ENCODE peak calls at places on chromosomes 7 and 10, in four cellular contexts. Q is Peyer's patch, K is uterus, T is stomach. H is an unnamed sample.
A peak's percentile ranks its signal among the peaks of the same experiment; 100 is the strongest.

GRCh38 chr10:122531935-122532334 is 28.6 kb upstream of the DMBT1 start:
- DNase-seq in Q (no peak), K (no peak), T (no peak), H (no peak)

GRCh38 chr7:79340212-79340611 is 113.3 kb downstream of the MAGI2 start:
- DNase-seq in K (no peak), T (no peak), Q (no peak), H (no peak)

GRCh38 chr10:33612551-33612950 is 278.1 kb upstream of the NRP1 start:
- DNase-seq in T (no peak), Q (no peak), K (no peak), H (no peak)

GRCh38 chr10:36670616-36671402 is 454.6 kb upstream of the ANKRD30A start:
- DNase-seq in K (no peak), Q (no peak), T (no peak), H (no peak)

GRCh38 chr10:103986360-103986759 is 19.4 kb downstream of the SLK start:
- DNase-seq in T (no peak), Q (no peak), K (no peak), H (no peak)

GRCh38 chr10:98361131-98361633 is 53.8 kb downstream of the PYROXD2 start:
- DNase-seq in K (peak; percentile 83), T (peak; percentile 39), Q (peak; percentile 29), H (peak; percentile 91)

GRCh38 chr10:124677871-124678565 is 66.2 kb downstream of the FAM53B start:
- DNase-seq in K (no peak), Q (no peak), T (no peak), H (no peak)

GRCh38 chr10:16195894-16196293 is 240.9 kb upstream of the PTER start:
- DNase-seq in T (no peak), Q (no peak), K (no peak), H (no peak)

GRCh38 chr10:124035928-124036558 is 57.4 kb downstream of the CHST15 start:
- DNase-seq in K (peak; percentile 36), Q (peak; percentile 92), T (peak; percentile 61), H (no peak)

GRCh38 chr7:114986805-114987204 is 64.9 kb downstream of the MDFIC start:
- DNase-seq in K (no peak), T (no peak), Q (no peak), H (no peak)

GRCh38 chr10:113369185-113369785 is 183.6 kb upstream of the HABP2 start:
- DNase-seq in T (no peak), K (no peak), Q (no peak), H (no peak)

GRCh38 chr7:84975586-84976185 is 211.2 kb downstream of the SEMA3D start:
- DNase-seq in T (no peak), Q (no peak), K (no peak), H (no peak)

GRCh38 chr10:77452952-77453564 is 184.6 kb downstream of the KCNMA1 start:
- DNase-seq in K (no peak), Q (no peak), T (no peak), H (no peak)

GRCh38 chr10:75399461-75400162 is 2.0 kb downstream of the ZNF503 start:
- DNase-seq in K (peak; percentile 88), T (peak; percentile 84), Q (no peak), H (peak; percentile 87)

GRCh38 chr10:129761166-129761565 is 202.9 kb downstream of the EBF3 start:
- DNase-seq in K (peak; percentile 3), T (peak; percentile 8), Q (no peak), H (no peak)

GRCh38 chr7:149772821-149773425 is 465 bp downstream of the ZNF467 start:
- DNase-seq in K (no peak), T (peak; percentile 44), Q (peak; percentile 24), H (no peak)

GRCh38 chr10:130884456-130884855 is 427.1 kb downstream of the TCERG1L start:
- DNase-seq in Q (no peak), K (no peak), T (no peak), H (no peak)

GRCh38 chr7:33883566-33883965 is 21.8 kb upstream of the BMPER start:
- DNase-seq in T (no peak), Q (no peak), K (no peak), H (no peak)

GRCh38 chr7:30921540-30921930 is 9.9 kb downstream of the AQP1 start:
- DNase-seq in T (no peak), Q (no peak), K (no peak), H (no peak)

GRCh38 chr7:136234040-136234439 is 256.9 kb upstream of the MTPN start:
- DNase-seq in T (no peak), Q (no peak), K (no peak), H (no peak)

GRCh38 chr7:114944742-114945625 is 23.1 kb downstream of the MDFIC start:
- DNase-seq in K (peak; percentile 88), T (peak; percentile 31), Q (no peak), H (no peak)

GRCh38 chr10:18144928-18145327 is 4.7 kb downstream of the CACNB2 start:
- DNase-seq in T (no peak), K (peak; percentile 67), Q (no peak), H (no peak)

GRCh38 chr10:26334932-26335573 is 103.1 kb upstream of the APBB1IP start:
- DNase-seq in T (peak; percentile 61), K (peak; percentile 25), Q (peak; percentile 36), H (peak; percentile 30)

GRCh38 chr7:131959106-131959812 is 402.8 kb upstream of the PODXL start:
- DNase-seq in T (no peak), Q (no peak), K (no peak), H (no peak)

GRCh38 chr10:31760674-31761081 is 168.0 kb downstream of the ARHGAP12 start:
- DNase-seq in Q (no peak), K (no peak), T (no peak), H (no peak)

GRCh38 chr7:116525913-116526857 is 1.3 kb downstream of the CAV1 start:
- DNase-seq in Q (peak; percentile 61), K (peak; percentile 79), T (peak; percentile 70), H (peak; percentile 58)
- TF ChIP-seq POLR2A in Q (no peak), K (peak; percentile 76), T (no peak), H (peak; percentile 36)

DNA sequence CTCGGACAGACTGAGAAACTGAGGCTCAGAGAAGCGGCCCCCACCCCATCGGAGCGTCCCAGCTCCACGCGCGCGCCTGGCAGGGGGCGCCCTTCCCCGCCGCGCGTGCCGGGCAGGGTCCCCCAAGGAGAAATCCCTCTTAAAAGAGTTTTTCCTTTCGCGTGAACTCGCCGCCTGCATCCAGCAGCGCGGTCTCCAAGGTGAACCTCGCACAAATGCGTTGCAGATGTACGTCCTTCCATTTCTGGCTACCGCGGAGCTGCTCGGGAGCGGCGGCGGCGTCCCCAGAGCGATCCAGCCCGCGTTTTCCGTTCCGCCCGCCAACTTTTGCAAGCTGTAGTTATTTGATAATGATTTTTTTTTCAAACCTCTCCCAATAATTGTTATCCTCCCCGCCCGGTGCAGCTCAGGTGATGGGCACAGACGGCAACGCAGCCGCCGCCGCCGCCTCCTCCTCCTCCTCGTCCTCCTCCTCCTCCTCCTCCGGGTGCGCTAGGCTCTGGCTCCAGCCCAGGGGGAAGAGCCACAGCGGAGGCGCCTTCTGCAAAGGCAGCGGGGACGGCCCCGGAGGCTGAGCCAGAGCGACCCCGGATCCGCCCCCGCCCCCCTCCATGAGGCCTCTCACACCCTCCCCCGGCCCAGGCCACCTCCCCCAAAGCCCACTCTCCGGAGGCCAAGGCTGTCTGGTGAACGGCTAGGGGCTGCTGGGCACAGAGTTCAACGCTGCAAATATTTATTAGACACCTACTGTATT is 74.0 kb upstream of the CUX1 start:
- DNase-seq in K (peak; percentile 36), Q (peak; percentile 53), T (peak; percentile 63), H (peak; percentile 56)
- TF ChIP-seq POLR2A in K (no peak), Q (no peak), T (no peak), H (no peak)

DNA sequence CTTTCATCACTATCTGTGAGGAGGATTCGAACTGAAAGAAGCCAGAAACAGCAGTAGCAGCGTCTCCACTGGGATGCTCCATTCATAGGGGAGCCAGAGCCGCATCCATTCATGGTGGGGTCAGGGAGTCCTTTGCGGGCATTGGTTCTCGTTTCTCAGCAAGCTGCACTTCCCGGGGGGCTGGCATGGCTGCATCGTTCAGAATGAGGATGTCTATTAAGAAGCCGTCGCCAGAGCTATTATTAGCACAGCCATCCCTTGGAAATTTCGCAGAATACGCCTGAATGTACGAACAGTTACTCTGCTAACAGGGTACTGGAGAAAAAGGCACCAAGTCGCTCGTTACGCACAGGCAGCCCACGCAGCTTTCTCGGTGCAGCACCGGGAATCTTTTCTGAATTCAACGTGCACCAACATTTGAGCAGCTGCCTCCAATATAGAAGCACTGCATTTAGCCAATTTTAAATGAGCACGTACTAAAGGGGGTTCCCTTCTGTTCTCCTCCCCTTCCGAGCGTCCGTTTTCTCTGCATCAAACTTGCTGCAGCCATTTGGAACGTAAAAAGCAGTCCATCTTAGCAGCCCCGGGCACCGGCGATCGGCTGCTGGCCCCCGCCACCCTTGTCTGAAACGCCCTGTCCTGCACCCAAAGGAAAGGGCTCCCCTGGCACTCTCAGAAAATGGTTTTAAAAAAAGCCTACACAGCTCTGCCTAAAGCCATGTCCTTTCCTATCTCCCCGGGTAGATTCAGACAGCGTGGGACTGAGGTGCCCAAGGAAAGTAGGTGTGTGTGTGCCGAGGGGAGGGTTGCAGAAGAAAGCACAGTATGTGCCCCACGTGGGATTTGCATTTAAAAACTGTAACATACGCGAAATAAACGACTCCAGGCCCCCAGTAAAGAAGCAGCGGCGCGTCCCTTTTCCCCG is 304.1 kb downstream of the PRPF18 start:
- DNase-seq in K (no peak), T (no peak), Q (no peak), H (peak; percentile 39)
- TF ChIP-seq POLR2A in K (no peak), T (no peak), Q (no peak), H (no peak)

GRCh38 chr10:43605850-43606322 is 352 bp upstream of the ZNF485 start:
- DNase-seq in T (no peak), Q (no peak), K (no peak), H (no peak)

GRCh38 chr10:43607199-43607573 is 948 bp downstream of the ZNF485 start:
- DNase-seq in Q (no peak), K (no peak), T (no peak), H (no peak)

GRCh38 chr10:43610636-43611035 is 4.4 kb downstream of the ZNF485 start:
- DNase-seq in T (no peak), K (no peak), Q (no peak), H (no peak)

DNA sequence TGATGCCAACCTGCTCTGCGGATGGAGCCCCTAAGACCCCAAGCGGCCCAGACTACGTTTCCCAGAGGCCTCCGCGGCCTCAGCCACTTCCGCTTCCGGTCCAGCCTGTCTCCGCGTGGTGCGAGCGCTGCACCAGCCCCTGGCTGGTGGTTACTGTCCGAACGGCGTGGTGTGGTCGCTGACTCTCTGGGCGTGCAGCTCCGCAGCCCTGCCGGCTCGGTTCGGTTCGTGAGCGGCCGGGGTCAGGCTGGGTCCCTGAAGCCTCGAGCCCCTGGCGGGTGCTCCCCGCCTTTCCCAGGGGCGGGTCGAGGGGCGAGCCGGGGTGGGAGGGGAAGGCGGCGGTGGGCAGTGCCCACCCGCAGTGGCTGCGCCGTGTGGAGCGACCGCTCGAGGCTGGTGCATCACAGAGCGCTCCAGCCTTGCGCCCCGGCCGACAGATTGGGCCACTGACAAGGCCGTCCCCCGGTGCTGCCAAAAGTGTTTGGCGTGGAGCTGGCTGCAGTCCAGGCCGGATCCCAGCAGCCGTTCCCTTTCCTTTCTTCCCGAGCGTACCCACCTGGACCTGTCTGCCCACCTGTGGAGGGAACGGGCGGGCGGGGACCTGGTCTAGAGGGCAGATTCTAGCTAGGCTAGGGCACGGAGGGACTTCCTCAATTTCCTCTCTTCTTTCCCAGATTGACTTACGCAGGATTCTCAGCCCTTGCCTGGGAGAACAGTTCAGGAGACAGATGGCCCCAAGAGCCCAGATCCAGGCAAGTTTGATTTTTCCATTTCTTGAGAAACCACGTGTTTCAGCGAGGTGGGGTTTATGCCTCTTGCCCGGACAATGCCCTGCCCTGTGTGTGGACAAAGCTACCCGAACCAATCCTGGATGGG is at the start of gene ZNF485:
- DNase-seq in T (peak; percentile 70), K (peak; percentile 62), Q (peak; percentile 59), H (peak; percentile 27)
- TF ChIP-seq POLR2A in T (no peak), K (no peak), Q (peak; percentile 16), H (peak; percentile 83)